ENCODE peak calls at places on chromosomes 1 and 21, in eight cellular contexts. One of them, this sample, is unnamed.

GRCh38 chr1:62076286-62076685 is 118.4 kb upstream of the L1TD1 start:
- DNase-seq in activated T-helper 9 cell treated with anti-CD3 and anti-CD28 coated beads, Interleukin-2, amount 50 U/mL, for 16 hours: no peak
- DNase-seq in cardiac muscle cell: peak; percentile 87
- DNase-seq in COR-L47: no peak
- DNase-seq in stimulated activated CD4-positive, alpha-beta T cell treated with anti-CD3 and anti-CD28 coated beads, Interleukin-2, amount 100 ng/mL, for 48 hours: no peak
- DNase-seq in D721Med: no peak
- DNase-seq in AG09319: no peak
- DNase-seq in lung: no peak
- DNase-seq in this sample: no peak

GRCh38 chr1:203860396-203860951 is 925 bp upstream of the SNRPE start:
- DNase-seq in activated T-helper 9 cell treated with anti-CD3 and anti-CD28 coated beads, Interleukin-2, amount 50 U/mL, for 16 hours: no peak
- DNase-seq in cardiac muscle cell: peak; percentile 50
- DNase-seq in COR-L47: no peak
- DNase-seq in stimulated activated CD4-positive, alpha-beta T cell treated with anti-CD3 and anti-CD28 coated beads, Interleukin-2, amount 100 ng/mL, for 48 hours: no peak
- DNase-seq in D721Med: no peak
- DNase-seq in AG09319: no peak
- DNase-seq in lung: no peak
- DNase-seq in this sample: no peak

GRCh38 chr1:184447651-184448185 is 60.9 kb downstream of the C1orf21 start:
- DNase-seq in activated T-helper 9 cell treated with anti-CD3 and anti-CD28 coated beads, Interleukin-2, amount 50 U/mL, for 16 hours: no peak
- DNase-seq in cardiac muscle cell: no peak
- DNase-seq in COR-L47: no peak
- DNase-seq in stimulated activated CD4-positive, alpha-beta T cell treated with anti-CD3 and anti-CD28 coated beads, Interleukin-2, amount 100 ng/mL, for 48 hours: no peak
- DNase-seq in D721Med: no peak
- DNase-seq in AG09319: no peak
- DNase-seq in lung: no peak
- DNase-seq in this sample: no peak

GRCh38 chr1:150532860-150533259 is 16.3 kb upstream of the ADAMTSL4 start:
- DNase-seq in activated T-helper 9 cell treated with anti-CD3 and anti-CD28 coated beads, Interleukin-2, amount 50 U/mL, for 16 hours: no peak
- DNase-seq in cardiac muscle cell: no peak
- DNase-seq in COR-L47: no peak
- DNase-seq in stimulated activated CD4-positive, alpha-beta T cell treated with anti-CD3 and anti-CD28 coated beads, Interleukin-2, amount 100 ng/mL, for 48 hours: no peak
- DNase-seq in D721Med: no peak
- DNase-seq in AG09319: no peak
- DNase-seq in lung: no peak
- DNase-seq in this sample: no peak

GRCh38 chr1:69787151-69787550 is 219.4 kb downstream of the LRRC7 start:
- DNase-seq in activated T-helper 9 cell treated with anti-CD3 and anti-CD28 coated beads, Interleukin-2, amount 50 U/mL, for 16 hours: no peak
- DNase-seq in cardiac muscle cell: no peak
- DNase-seq in COR-L47: no peak
- DNase-seq in stimulated activated CD4-positive, alpha-beta T cell treated with anti-CD3 and anti-CD28 coated beads, Interleukin-2, amount 100 ng/mL, for 48 hours: no peak
- DNase-seq in D721Med: no peak
- DNase-seq in AG09319: no peak
- DNase-seq in lung: no peak
- DNase-seq in this sample: no peak

GRCh38 chr1:193262661-193263060 is 76.2 kb upstream of the B3GALT2 start:
- DNase-seq in activated T-helper 9 cell treated with anti-CD3 and anti-CD28 coated beads, Interleukin-2, amount 50 U/mL, for 16 hours: no peak
- DNase-seq in cardiac muscle cell: no peak
- DNase-seq in COR-L47: no peak
- DNase-seq in stimulated activated CD4-positive, alpha-beta T cell treated with anti-CD3 and anti-CD28 coated beads, Interleukin-2, amount 100 ng/mL, for 48 hours: no peak
- DNase-seq in D721Med: no peak
- DNase-seq in AG09319: no peak
- DNase-seq in lung: no peak
- DNase-seq in this sample: no peak

GRCh38 chr21:45286671-45287437 is 841 bp downstream of the POFUT2 start:
- DNase-seq in activated T-helper 9 cell treated with anti-CD3 and anti-CD28 coated beads, Interleukin-2, amount 50 U/mL, for 16 hours: no peak
- DNase-seq in cardiac muscle cell: no peak
- DNase-seq in COR-L47: no peak
- DNase-seq in stimulated activated CD4-positive, alpha-beta T cell treated with anti-CD3 and anti-CD28 coated beads, Interleukin-2, amount 100 ng/mL, for 48 hours: no peak
- DNase-seq in D721Med: no peak
- DNase-seq in AG09319: no peak
- DNase-seq in lung: no peak
- DNase-seq in this sample: no peak

GRCh38 chr1:183778568-183779433 is 26.1 kb upstream of the RGL1 start:
- DNase-seq in activated T-helper 9 cell treated with anti-CD3 and anti-CD28 coated beads, Interleukin-2, amount 50 U/mL, for 16 hours: no peak
- DNase-seq in cardiac muscle cell: no peak
- DNase-seq in COR-L47: no peak
- DNase-seq in stimulated activated CD4-positive, alpha-beta T cell treated with anti-CD3 and anti-CD28 coated beads, Interleukin-2, amount 100 ng/mL, for 48 hours: no peak
- DNase-seq in D721Med: no peak
- DNase-seq in AG09319: no peak
- DNase-seq in lung: no peak
- DNase-seq in this sample: no peak

GRCh38 chr1:24364975-24365678 is 46.0 kb downstream of the GRHL3 start:
- DNase-seq in activated T-helper 9 cell treated with anti-CD3 and anti-CD28 coated beads, Interleukin-2, amount 50 U/mL, for 16 hours: no peak
- DNase-seq in cardiac muscle cell: peak; percentile 74
- DNase-seq in COR-L47: peak; percentile 20
- DNase-seq in stimulated activated CD4-positive, alpha-beta T cell treated with anti-CD3 and anti-CD28 coated beads, Interleukin-2, amount 100 ng/mL, for 48 hours: peak; percentile 31
- DNase-seq in D721Med: no peak
- DNase-seq in AG09319: peak; percentile 41
- DNase-seq in lung: no peak
- DNase-seq in this sample: peak; percentile 65

GRCh38 chr1:110390692-110391232 is at the start of gene SLC16A4:
- DNase-seq in activated T-helper 9 cell treated with anti-CD3 and anti-CD28 coated beads, Interleukin-2, amount 50 U/mL, for 16 hours: no peak
- DNase-seq in cardiac muscle cell: peak; percentile 69
- DNase-seq in COR-L47: no peak
- DNase-seq in stimulated activated CD4-positive, alpha-beta T cell treated with anti-CD3 and anti-CD28 coated beads, Interleukin-2, amount 100 ng/mL, for 48 hours: no peak
- DNase-seq in D721Med: no peak
- DNase-seq in AG09319: peak; percentile 76
- DNase-seq in lung: no peak
- DNase-seq in this sample: no peak

GRCh38 chr1:81432089-81432488 is 368.6 kb upstream of the ADGRL2 start:
- DNase-seq in activated T-helper 9 cell treated with anti-CD3 and anti-CD28 coated beads, Interleukin-2, amount 50 U/mL, for 16 hours: no peak
- DNase-seq in cardiac muscle cell: no peak
- DNase-seq in COR-L47: no peak
- DNase-seq in stimulated activated CD4-positive, alpha-beta T cell treated with anti-CD3 and anti-CD28 coated beads, Interleukin-2, amount 100 ng/mL, for 48 hours: no peak
- DNase-seq in D721Med: no peak
- DNase-seq in AG09319: no peak
- DNase-seq in lung: no peak
- DNase-seq in this sample: no peak

GRCh38 chr1:203038891-203039608 is 12.8 kb downstream of the PPFIA4 start:
- DNase-seq in activated T-helper 9 cell treated with anti-CD3 and anti-CD28 coated beads, Interleukin-2, amount 50 U/mL, for 16 hours: peak; percentile 36
- DNase-seq in cardiac muscle cell: peak; percentile 78
- DNase-seq in COR-L47: peak; percentile 45
- DNase-seq in stimulated activated CD4-positive, alpha-beta T cell treated with anti-CD3 and anti-CD28 coated beads, Interleukin-2, amount 100 ng/mL, for 48 hours: peak; percentile 56
- DNase-seq in D721Med: peak; percentile 97
- DNase-seq in AG09319: peak; percentile 38
- DNase-seq in lung: peak; percentile 72
- DNase-seq in this sample: no peak

GRCh38 chr1:85894651-85895050 is 186.4 kb upstream of the ZNHIT6 start:
- DNase-seq in activated T-helper 9 cell treated with anti-CD3 and anti-CD28 coated beads, Interleukin-2, amount 50 U/mL, for 16 hours: no peak
- DNase-seq in cardiac muscle cell: peak; percentile 64
- DNase-seq in COR-L47: peak; percentile 52
- DNase-seq in stimulated activated CD4-positive, alpha-beta T cell treated with anti-CD3 and anti-CD28 coated beads, Interleukin-2, amount 100 ng/mL, for 48 hours: no peak
- DNase-seq in D721Med: no peak
- DNase-seq in AG09319: peak; percentile 2
- DNase-seq in lung: no peak
- DNase-seq in this sample: peak; percentile 30

GRCh38 chr1:32659581-32659980 is 8.6 kb downstream of the RBBP4 start:
- DNase-seq in activated T-helper 9 cell treated with anti-CD3 and anti-CD28 coated beads, Interleukin-2, amount 50 U/mL, for 16 hours: no peak
- DNase-seq in cardiac muscle cell: no peak
- DNase-seq in COR-L47: no peak
- DNase-seq in stimulated activated CD4-positive, alpha-beta T cell treated with anti-CD3 and anti-CD28 coated beads, Interleukin-2, amount 100 ng/mL, for 48 hours: no peak
- DNase-seq in D721Med: no peak
- DNase-seq in AG09319: no peak
- DNase-seq in lung: no peak
- DNase-seq in this sample: no peak

GRCh38 chr1:25220666-25221065 is 11.6 kb downstream of the SYF2 start:
- DNase-seq in activated T-helper 9 cell treated with anti-CD3 and anti-CD28 coated beads, Interleukin-2, amount 50 U/mL, for 16 hours: no peak
- DNase-seq in cardiac muscle cell: no peak
- DNase-seq in COR-L47: no peak
- DNase-seq in stimulated activated CD4-positive, alpha-beta T cell treated with anti-CD3 and anti-CD28 coated beads, Interleukin-2, amount 100 ng/mL, for 48 hours: no peak
- DNase-seq in D721Med: no peak
- DNase-seq in AG09319: no peak
- DNase-seq in lung: no peak
- DNase-seq in this sample: no peak

GRCh38 chr1:201191723-201192477 is 1.3 kb downstream of the IGFN1 start:
- DNase-seq in activated T-helper 9 cell treated with anti-CD3 and anti-CD28 coated beads, Interleukin-2, amount 50 U/mL, for 16 hours: no peak
- DNase-seq in cardiac muscle cell: peak; percentile 68
- DNase-seq in COR-L47: no peak
- DNase-seq in stimulated activated CD4-positive, alpha-beta T cell treated with anti-CD3 and anti-CD28 coated beads, Interleukin-2, amount 100 ng/mL, for 48 hours: peak; percentile 35
- DNase-seq in D721Med: no peak
- DNase-seq in AG09319: peak; percentile 27
- DNase-seq in lung: no peak
- DNase-seq in this sample: no peak

GRCh38 chr1:68213843-68214242 is 18.5 kb downstream of the WLS start:
- DNase-seq in activated T-helper 9 cell treated with anti-CD3 and anti-CD28 coated beads, Interleukin-2, amount 50 U/mL, for 16 hours: no peak
- DNase-seq in cardiac muscle cell: peak; percentile 89
- DNase-seq in COR-L47: peak; percentile 63
- DNase-seq in stimulated activated CD4-positive, alpha-beta T cell treated with anti-CD3 and anti-CD28 coated beads, Interleukin-2, amount 100 ng/mL, for 48 hours: no peak
- DNase-seq in D721Med: no peak
- DNase-seq in AG09319: no peak
- DNase-seq in lung: peak; percentile 59
- DNase-seq in this sample: peak; percentile 10

GRCh38 chr1:114126696-114127095 is 27.0 kb downstream of the SYT6 start:
- DNase-seq in activated T-helper 9 cell treated with anti-CD3 and anti-CD28 coated beads, Interleukin-2, amount 50 U/mL, for 16 hours: no peak
- DNase-seq in cardiac muscle cell: no peak
- DNase-seq in COR-L47: no peak
- DNase-seq in stimulated activated CD4-positive, alpha-beta T cell treated with anti-CD3 and anti-CD28 coated beads, Interleukin-2, amount 100 ng/mL, for 48 hours: no peak
- DNase-seq in D721Med: no peak
- DNase-seq in AG09319: no peak
- DNase-seq in lung: no peak
- DNase-seq in this sample: peak; percentile 25

GRCh38 chr21:32359719-32360260 is 33.0 kb downstream of the URB1 start:
- DNase-seq in activated T-helper 9 cell treated with anti-CD3 and anti-CD28 coated beads, Interleukin-2, amount 50 U/mL, for 16 hours: no peak
- DNase-seq in cardiac muscle cell: no peak
- DNase-seq in COR-L47: no peak
- DNase-seq in stimulated activated CD4-positive, alpha-beta T cell treated with anti-CD3 and anti-CD28 coated beads, Interleukin-2, amount 100 ng/mL, for 48 hours: no peak
- DNase-seq in D721Med: no peak
- DNase-seq in AG09319: no peak
- DNase-seq in lung: no peak
- DNase-seq in this sample: peak; percentile 11

GRCh38 chr1:159008744-159009188 is 941 bp upstream of the IFI16 start:
- DNase-seq in activated T-helper 9 cell treated with anti-CD3 and anti-CD28 coated beads, Interleukin-2, amount 50 U/mL, for 16 hours: no peak
- DNase-seq in cardiac muscle cell: peak; percentile 31
- DNase-seq in COR-L47: no peak
- DNase-seq in stimulated activated CD4-positive, alpha-beta T cell treated with anti-CD3 and anti-CD28 coated beads, Interleukin-2, amount 100 ng/mL, for 48 hours: peak; percentile 38
- DNase-seq in D721Med: no peak
- DNase-seq in AG09319: no peak
- DNase-seq in lung: no peak
- DNase-seq in this sample: peak; percentile 38

GRCh38 chr21:41638201-41638790 is 128.6 kb downstream of the RIPK4 start:
- DNase-seq in activated T-helper 9 cell treated with anti-CD3 and anti-CD28 coated beads, Interleukin-2, amount 50 U/mL, for 16 hours: no peak
- DNase-seq in cardiac muscle cell: no peak
- DNase-seq in COR-L47: no peak
- DNase-seq in stimulated activated CD4-positive, alpha-beta T cell treated with anti-CD3 and anti-CD28 coated beads, Interleukin-2, amount 100 ng/mL, for 48 hours: no peak
- DNase-seq in D721Med: no peak
- DNase-seq in AG09319: no peak
- DNase-seq in lung: no peak
- DNase-seq in this sample: no peak

GRCh38 chr21:45726438-45726837 is 82.9 kb downstream of the PCBP3 start:
- DNase-seq in activated T-helper 9 cell treated with anti-CD3 and anti-CD28 coated beads, Interleukin-2, amount 50 U/mL, for 16 hours: no peak
- DNase-seq in cardiac muscle cell: no peak
- DNase-seq in COR-L47: no peak
- DNase-seq in stimulated activated CD4-positive, alpha-beta T cell treated with anti-CD3 and anti-CD28 coated beads, Interleukin-2, amount 100 ng/mL, for 48 hours: no peak
- DNase-seq in D721Med: no peak
- DNase-seq in AG09319: no peak
- DNase-seq in lung: no peak
- DNase-seq in this sample: no peak

GRCh38 chr1:11927866-11928592 is 1.8 kb upstream of the KIAA2013 start:
- DNase-seq in activated T-helper 9 cell treated with anti-CD3 and anti-CD28 coated beads, Interleukin-2, amount 50 U/mL, for 16 hours: no peak
- DNase-seq in cardiac muscle cell: peak; percentile 62
- DNase-seq in COR-L47: no peak
- DNase-seq in stimulated activated CD4-positive, alpha-beta T cell treated with anti-CD3 and anti-CD28 coated beads, Interleukin-2, amount 100 ng/mL, for 48 hours: no peak
- DNase-seq in D721Med: no peak
- DNase-seq in AG09319: no peak
- DNase-seq in lung: no peak
- DNase-seq in this sample: no peak

GRCh38 chr1:28675921-28676257 is 7.3 kb downstream of the GMEB1 start:
- DNase-seq in activated T-helper 9 cell treated with anti-CD3 and anti-CD28 coated beads, Interleukin-2, amount 50 U/mL, for 16 hours: no peak
- DNase-seq in cardiac muscle cell: no peak
- DNase-seq in COR-L47: no peak
- DNase-seq in stimulated activated CD4-positive, alpha-beta T cell treated with anti-CD3 and anti-CD28 coated beads, Interleukin-2, amount 100 ng/mL, for 48 hours: no peak
- DNase-seq in D721Med: no peak
- DNase-seq in AG09319: no peak
- DNase-seq in lung: no peak
- DNase-seq in this sample: no peak

This sample was measured in HL-60.